ENCODE peak calls at places on chromosomes 12 and 14, in seven cellular contexts. K is mucosa of gallbladder; G is stimulated activated CD4-positive, alpha-beta T cell treated with anti-CD3 and anti-CD28 coated beads, Interleukin-4, amount 100 ng/mL, for 24 hours; N is transverse colon; L is AG04449; Y is lower leg skin; S is activated naive CD4-positive, alpha-beta T cell treated with Interleukin-2 at 50 U/mL for 16 hours. M is an unnamed sample.

GRCh38 chr14:105084741-105085571 is 19.7 kb upstream of the GPR132 start:
- DNase-seq in K (no peak), G (no peak), N (no peak), L (no peak), Y (no peak), S (no peak), M (no peak)

GRCh38 chr12:124616394-124617343 is 49.3 kb upstream of the NCOR2 start:
- DNase-seq in K (no peak), G (no peak), N (no peak), L (no peak), Y (no peak), S (no peak), M (no peak)

GRCh38 chr12:30796508-30796780 is 41.7 kb upstream of the CAPRIN2 start:
- DNase-seq in K (no peak), G (no peak), N (peak), L (no peak), Y (no peak), S (no peak), M (peak)

GRCh38 chr12:121638298-121639202 is 12.2 kb downstream of the ORAI1 start:
- DNase-seq in K (no peak), G (no peak), N (no peak), L (no peak), Y (no peak), S (no peak), M (no peak)

GRCh38 chr12:57110189-57111045 is 745 bp downstream of the STAT6 start:
- DNase-seq in K (peak), G (peak), N (peak), L (no peak), Y (peak), S (peak), M (peak)

GRCh38 chr14:65167072-65167645 is 64.8 kb upstream of the MAX start:
- DNase-seq in K (no peak), G (peak), N (no peak), L (no peak), Y (no peak), S (peak), M (no peak)

GRCh38 chr14:95477411-95478089 is 38.9 kb downstream of the SYNE3 start:
- DNase-seq in K (no peak), G (no peak), N (no peak), L (no peak), Y (no peak), S (no peak), M (no peak)

GRCh38 chr14:100072783-100073346 is 7.6 kb downstream of the EVL start:
- DNase-seq in K (peak), G (peak), N (peak), L (no peak), Y (peak), S (peak), M (no peak)

GRCh38 chr12:89947437-89948265 is 239.0 kb upstream of the ATP2B1 start:
- DNase-seq in K (no peak), G (no peak), N (no peak), L (peak), Y (no peak), S (no peak), M (no peak)

GRCh38 chr14:104425171-104425681 is 154.3 kb upstream of the C14orf180 start:
- DNase-seq in K (no peak), G (no peak), N (no peak), L (no peak), Y (no peak), S (no peak), M (no peak)

GRCh38 chr12:64392221-64392620 is 1.7 kb upstream of the C12orf56 start:
- DNase-seq in K (no peak), G (peak), N (no peak), L (no peak), Y (no peak), S (no peak), M (no peak)

GRCh38 chr12:22617630-22618029 is 7.3 kb upstream of the ETNK1 start:
- DNase-seq in K (no peak), G (no peak), N (no peak), L (no peak), Y (no peak), S (no peak), M (no peak)

M was measured in frontal cortex.